ENCODE peak calls at places on chromosomes 1 and 21, in seven cellular contexts. One of them, this sample, is unnamed.
A peak's percentile ranks its signal among the peaks of the same experiment; 100 is the strongest.

GRCh38 chr1:179059185-179059483 is 22.7 kb upstream of the TOR3A start:
- DNase-seq in left ventricle myocardium superior: no peak
- DNase-seq in nephron progenitor cell: no peak
- DNase-seq in RWPE2: no peak
- DNase-seq in occipital lobe: no peak
- DNase-seq in GM23248: peak; percentile 54
- DNase-seq in IMR-90: no peak
- DNase-seq in this sample: no peak

GRCh38 chr21:24205317-24205716 is 1402.0 kb downstream of the MRPL39 start:
- DNase-seq in IMR-90: no peak
- DNase-seq in occipital lobe: no peak
- DNase-seq in GM23248: no peak
- DNase-seq in RWPE2: no peak
- DNase-seq in nephron progenitor cell: no peak
- DNase-seq in left ventricle myocardium superior: no peak
- DNase-seq in this sample: no peak

GRCh38 chr1:43592051-43592665 is 57.8 kb upstream of the KDM4A start:
- DNase-seq in left ventricle myocardium superior: no peak
- DNase-seq in RWPE2: no peak
- DNase-seq in GM23248: no peak
- DNase-seq in nephron progenitor cell: no peak
- DNase-seq in occipital lobe: no peak
- DNase-seq in IMR-90: no peak
- DNase-seq in this sample: no peak

GRCh38 chr1:42940851-42941639 is 17.6 kb downstream of the SLC2A1 start:
- DNase-seq in nephron progenitor cell: no peak
- DNase-seq in RWPE2: peak; percentile 90
- DNase-seq in IMR-90: peak; percentile 99
- DNase-seq in GM23248: peak; percentile 97
- DNase-seq in left ventricle myocardium superior: no peak
- DNase-seq in occipital lobe: no peak
- DNase-seq in this sample: no peak

GRCh38 chr1:39098569-39099250 is 72.6 kb downstream of the NDUFS5 start:
- DNase-seq in IMR-90: peak; percentile 92
- DNase-seq in nephron progenitor cell: peak; percentile 70
- DNase-seq in left ventricle myocardium superior: peak; percentile 52
- DNase-seq in GM23248: peak; percentile 97
- DNase-seq in RWPE2: no peak
- DNase-seq in occipital lobe: peak; percentile 82
- DNase-seq in this sample: peak; percentile 76

GRCh38 chr1:917466-918091 is 6.1 kb upstream of the SAMD11 start:
- DNase-seq in occipital lobe: no peak
- DNase-seq in RWPE2: no peak
- DNase-seq in left ventricle myocardium superior: peak; percentile 17
- DNase-seq in IMR-90: no peak
- DNase-seq in GM23248: no peak
- DNase-seq in nephron progenitor cell: peak; percentile 16
- DNase-seq in this sample: no peak

GRCh38 chr1:40939320-40940059 is 40.0 kb upstream of the CTPS1 start:
- DNase-seq in nephron progenitor cell: no peak
- DNase-seq in left ventricle myocardium superior: peak; percentile 66
- DNase-seq in IMR-90: peak; percentile 70
- DNase-seq in occipital lobe: no peak
- DNase-seq in GM23248: peak; percentile 75
- DNase-seq in RWPE2: no peak
- DNase-seq in this sample: no peak

GRCh38 chr21:15421947-15422346 is 307.8 kb upstream of the USP25 start:
- DNase-seq in left ventricle myocardium superior: no peak
- DNase-seq in GM23248: peak; percentile 60
- DNase-seq in nephron progenitor cell: no peak
- DNase-seq in occipital lobe: no peak
- DNase-seq in IMR-90: no peak
- DNase-seq in RWPE2: no peak
- DNase-seq in this sample: no peak

GRCh38 chr1:229108598-229109201 is 162.2 kb upstream of the RAB4A start:
- DNase-seq in IMR-90: no peak
- DNase-seq in GM23248: no peak
- DNase-seq in occipital lobe: no peak
- DNase-seq in RWPE2: no peak
- DNase-seq in nephron progenitor cell: peak; percentile 33
- DNase-seq in left ventricle myocardium superior: no peak
- DNase-seq in this sample: no peak

GRCh38 chr1:226100436-226101347 is 38.2 kb downstream of the H3-3A start:
- DNase-seq in occipital lobe: no peak
- DNase-seq in IMR-90: peak; percentile 81
- DNase-seq in nephron progenitor cell: peak; percentile 57
- DNase-seq in RWPE2: no peak
- DNase-seq in GM23248: peak; percentile 38
- DNase-seq in left ventricle myocardium superior: peak; percentile 49
- DNase-seq in this sample: peak; percentile 61

GRCh38 chr1:147669475-147670318 is 627 bp downstream of the ACP6 start:
- DNase-seq in nephron progenitor cell: peak; percentile 64
- DNase-seq in IMR-90: peak; percentile 47
- DNase-seq in occipital lobe: peak; percentile 61
- DNase-seq in left ventricle myocardium superior: peak; percentile 59
- DNase-seq in RWPE2: no peak
- DNase-seq in GM23248: peak; percentile 72
- DNase-seq in this sample: peak; percentile 51

GRCh38 chr1:84298688-84299535 is 2.6 kb upstream of the SAMD13 start:
- DNase-seq in nephron progenitor cell: peak; percentile 43
- DNase-seq in RWPE2: peak; percentile 52
- DNase-seq in GM23248: peak; percentile 57
- DNase-seq in IMR-90: no peak
- DNase-seq in occipital lobe: peak; percentile 47
- DNase-seq in left ventricle myocardium superior: peak; percentile 58
- DNase-seq in this sample: peak; percentile 58

GRCh38 chr1:214438059-214438458 is 113.3 kb downstream of the PTPN14 start:
- DNase-seq in occipital lobe: no peak
- DNase-seq in GM23248: no peak
- DNase-seq in nephron progenitor cell: peak; percentile 5
- DNase-seq in left ventricle myocardium superior: peak; percentile 31
- DNase-seq in RWPE2: no peak
- DNase-seq in IMR-90: no peak
- DNase-seq in this sample: peak; percentile 33

GRCh38 chr1:32014937-32015363 is 1.3 kb downstream of the KHDRBS1 start:
- DNase-seq in left ventricle myocardium superior: no peak
- DNase-seq in nephron progenitor cell: no peak
- DNase-seq in occipital lobe: no peak
- DNase-seq in RWPE2: no peak
- DNase-seq in GM23248: peak; percentile 45
- DNase-seq in IMR-90: no peak
- DNase-seq in this sample: no peak

GRCh38 chr1:32963746-32964460 is 706 bp downstream of the RNF19B start:
- DNase-seq in GM23248: peak; percentile 83
- DNase-seq in nephron progenitor cell: peak; percentile 72
- DNase-seq in RWPE2: peak; percentile 87
- DNase-seq in left ventricle myocardium superior: peak; percentile 69
- DNase-seq in occipital lobe: no peak
- DNase-seq in IMR-90: peak; percentile 33
- DNase-seq in this sample: peak; percentile 75

GRCh38 chr1:236035681-236036101 is 29.2 kb downstream of the NID1 start:
- DNase-seq in IMR-90: peak; percentile 53
- DNase-seq in left ventricle myocardium superior: no peak
- DNase-seq in GM23248: peak; percentile 44
- DNase-seq in nephron progenitor cell: no peak
- DNase-seq in RWPE2: no peak
- DNase-seq in occipital lobe: no peak
- DNase-seq in this sample: no peak

GRCh38 chr1:83701396-83701795 is 297.5 kb downstream of the TTLL7 start:
- DNase-seq in left ventricle myocardium superior: no peak
- DNase-seq in occipital lobe: no peak
- DNase-seq in RWPE2: no peak
- DNase-seq in GM23248: no peak
- DNase-seq in nephron progenitor cell: no peak
- DNase-seq in IMR-90: no peak
- DNase-seq in this sample: no peak

GRCh38 chr1:247291835-247292561 is 36.1 kb downstream of the VN1R5 start:
- DNase-seq in nephron progenitor cell: no peak
- DNase-seq in GM23248: no peak
- DNase-seq in left ventricle myocardium superior: no peak
- DNase-seq in IMR-90: no peak
- DNase-seq in occipital lobe: no peak
- DNase-seq in RWPE2: no peak
- DNase-seq in this sample: no peak

This sample was measured in WTC11.